ENCODE peak calls at places on chromosome 11, in five cellular contexts. One of them, this sample, is unnamed.

GRCh38 chr11:94885581-94885980 is 87.8 kb downstream of the CWC15 start:
- DNase-seq in retinal pigment epithelial cell: no peak
- DNase-seq in transverse colon: no peak
- DNase-seq in fibroblast of lung: no peak
- DNase-seq in brain microvascular endothelial cell: no peak
- DNase-seq in this sample: peak

GRCh38 chr11:126968915-126969314 is 31.7 kb downstream of the KIRREL3 start:
- DNase-seq in retinal pigment epithelial cell: no peak
- DNase-seq in transverse colon: no peak
- DNase-seq in fibroblast of lung: no peak
- DNase-seq in brain microvascular endothelial cell: no peak
- DNase-seq in this sample: no peak

GRCh38 chr11:10314199-10315072 is 9.6 kb downstream of the ADM start:
- DNase-seq in retinal pigment epithelial cell: no peak
- DNase-seq in transverse colon: no peak
- DNase-seq in fibroblast of lung: peak
- DNase-seq in brain microvascular endothelial cell: peak
- DNase-seq in this sample: peak

GRCh38 chr11:23632293-23632692 is 772.0 kb upstream of the CCDC179 start:
- DNase-seq in retinal pigment epithelial cell: no peak
- DNase-seq in transverse colon: no peak
- DNase-seq in fibroblast of lung: no peak
- DNase-seq in brain microvascular endothelial cell: no peak
- DNase-seq in this sample: no peak

GRCh38 chr11:110809800-110810199 is 97.6 kb upstream of the ARHGAP20 start:
- DNase-seq in retinal pigment epithelial cell: no peak
- DNase-seq in transverse colon: no peak
- DNase-seq in fibroblast of lung: no peak
- DNase-seq in brain microvascular endothelial cell: no peak
- DNase-seq in this sample: no peak

GRCh38 chr11:73267122-73267846 is 4.9 kb upstream of the P2RY6 start:
- DNase-seq in retinal pigment epithelial cell: no peak
- DNase-seq in transverse colon: no peak
- DNase-seq in fibroblast of lung: no peak
- DNase-seq in brain microvascular endothelial cell: no peak
- DNase-seq in this sample: no peak

GRCh38 chr11:126357969-126358762 is 2.7 kb downstream of the ST3GAL4 start:
- DNase-seq in retinal pigment epithelial cell: no peak
- DNase-seq in transverse colon: no peak
- DNase-seq in fibroblast of lung: no peak
- DNase-seq in brain microvascular endothelial cell: no peak
- DNase-seq in this sample: no peak

GRCh38 chr11:120807414-120808150 is 216.3 kb upstream of the TBCEL start:
- DNase-seq in retinal pigment epithelial cell: peak
- DNase-seq in transverse colon: no peak
- DNase-seq in fibroblast of lung: peak
- DNase-seq in brain microvascular endothelial cell: peak
- DNase-seq in this sample: peak

GRCh38 chr11:46472662-46472994 is 81.1 kb upstream of the CHRM4 start:
- DNase-seq in retinal pigment epithelial cell: no peak
- DNase-seq in transverse colon: peak
- DNase-seq in fibroblast of lung: no peak
- DNase-seq in brain microvascular endothelial cell: peak
- DNase-seq in this sample: no peak

GRCh38 chr11:110972640-110973039 is 260.4 kb upstream of the ARHGAP20 start:
- DNase-seq in retinal pigment epithelial cell: no peak
- DNase-seq in transverse colon: no peak
- DNase-seq in fibroblast of lung: peak
- DNase-seq in brain microvascular endothelial cell: peak
- DNase-seq in this sample: peak

GRCh38 chr11:65551572-65552398 is 6.4 kb downstream of the LTBP3 start:
- DNase-seq in retinal pigment epithelial cell: no peak
- DNase-seq in transverse colon: peak
- DNase-seq in fibroblast of lung: peak
- DNase-seq in brain microvascular endothelial cell: no peak
- DNase-seq in this sample: no peak

GRCh38 chr11:59562292-59562691 is 51.0 kb downstream of the OR4D9 start:
- DNase-seq in retinal pigment epithelial cell: no peak
- DNase-seq in transverse colon: no peak
- DNase-seq in fibroblast of lung: no peak
- DNase-seq in brain microvascular endothelial cell: no peak
- DNase-seq in this sample: no peak

GRCh38 chr11:121105851-121106250 is 4.8 kb downstream of the TECTA start:
- DNase-seq in retinal pigment epithelial cell: no peak
- DNase-seq in transverse colon: no peak
- DNase-seq in fibroblast of lung: no peak
- DNase-seq in brain microvascular endothelial cell: no peak
- DNase-seq in this sample: no peak

GRCh38 chr11:131370901-131371790 is 731 bp downstream of the NTM start:
- DNase-seq in retinal pigment epithelial cell: no peak
- DNase-seq in transverse colon: no peak
- DNase-seq in fibroblast of lung: no peak
- DNase-seq in brain microvascular endothelial cell: no peak
- DNase-seq in this sample: no peak

GRCh38 chr11:72333657-72334056 is 89.7 kb upstream of the PHOX2A start:
- DNase-seq in retinal pigment epithelial cell: no peak
- DNase-seq in transverse colon: no peak
- DNase-seq in fibroblast of lung: peak
- DNase-seq in brain microvascular endothelial cell: no peak
- DNase-seq in this sample: no peak

GRCh38 chr11:10139656-10140055 is 154.4 kb downstream of the SBF2 start:
- DNase-seq in retinal pigment epithelial cell: peak
- DNase-seq in transverse colon: no peak
- DNase-seq in fibroblast of lung: peak
- DNase-seq in brain microvascular endothelial cell: peak
- DNase-seq in this sample: peak

GRCh38 chr11:46374815-46375214 is 6.7 kb upstream of the MDK start:
- DNase-seq in retinal pigment epithelial cell: no peak
- DNase-seq in transverse colon: no peak
- DNase-seq in fibroblast of lung: no peak
- DNase-seq in brain microvascular endothelial cell: no peak
- DNase-seq in this sample: no peak

GRCh38 chr11:15885913-15886698 is 470.2 kb downstream of the SOX6 start:
- DNase-seq in retinal pigment epithelial cell: no peak
- DNase-seq in transverse colon: no peak
- DNase-seq in fibroblast of lung: no peak
- DNase-seq in brain microvascular endothelial cell: no peak
- DNase-seq in this sample: no peak

GRCh38 chr11:6705905-6706535 is 22.9 kb upstream of the MRPL17 start:
- DNase-seq in retinal pigment epithelial cell: no peak
- DNase-seq in transverse colon: peak
- DNase-seq in fibroblast of lung: peak
- DNase-seq in brain microvascular endothelial cell: peak
- DNase-seq in this sample: peak

GRCh38 chr11:106133529-106133928 is 56.1 kb downstream of the AASDHPPT start:
- DNase-seq in retinal pigment epithelial cell: no peak
- DNase-seq in transverse colon: no peak
- DNase-seq in fibroblast of lung: peak
- DNase-seq in brain microvascular endothelial cell: no peak
- DNase-seq in this sample: peak

GRCh38 chr11:128686045-128686741 is 7.7 kb upstream of the FLI1 start:
- DNase-seq in retinal pigment epithelial cell: no peak
- DNase-seq in transverse colon: no peak
- DNase-seq in fibroblast of lung: no peak
- DNase-seq in brain microvascular endothelial cell: no peak
- DNase-seq in this sample: no peak

GRCh38 chr11:120324932-120325810 is at the start of gene TLCD5:
- DNase-seq in retinal pigment epithelial cell: no peak
- DNase-seq in transverse colon: peak
- DNase-seq in fibroblast of lung: peak
- DNase-seq in brain microvascular endothelial cell: peak
- DNase-seq in this sample: peak

GRCh38 chr11:82776377-82776776 is 42.7 kb upstream of the FAM181B start:
- DNase-seq in retinal pigment epithelial cell: no peak
- DNase-seq in transverse colon: no peak
- DNase-seq in fibroblast of lung: no peak
- DNase-seq in brain microvascular endothelial cell: peak
- DNase-seq in this sample: peak

GRCh38 chr11:15874699-15875098 is 481.6 kb downstream of the SOX6 start:
- DNase-seq in retinal pigment epithelial cell: no peak
- DNase-seq in transverse colon: no peak
- DNase-seq in fibroblast of lung: no peak
- DNase-seq in brain microvascular endothelial cell: no peak
- DNase-seq in this sample: no peak

GRCh38 chr11:103491777-103492176 is 382.6 kb downstream of the DYNC2H1 start:
- DNase-seq in retinal pigment epithelial cell: no peak
- DNase-seq in transverse colon: no peak
- DNase-seq in fibroblast of lung: no peak
- DNase-seq in brain microvascular endothelial cell: no peak
- DNase-seq in this sample: no peak

GRCh38 chr11:1202776-1203504 is 19.9 kb upstream of the MUC5B start:
- DNase-seq in retinal pigment epithelial cell: no peak
- DNase-seq in transverse colon: peak
- DNase-seq in fibroblast of lung: peak
- DNase-seq in brain microvascular endothelial cell: peak
- DNase-seq in this sample: peak

DNA sequence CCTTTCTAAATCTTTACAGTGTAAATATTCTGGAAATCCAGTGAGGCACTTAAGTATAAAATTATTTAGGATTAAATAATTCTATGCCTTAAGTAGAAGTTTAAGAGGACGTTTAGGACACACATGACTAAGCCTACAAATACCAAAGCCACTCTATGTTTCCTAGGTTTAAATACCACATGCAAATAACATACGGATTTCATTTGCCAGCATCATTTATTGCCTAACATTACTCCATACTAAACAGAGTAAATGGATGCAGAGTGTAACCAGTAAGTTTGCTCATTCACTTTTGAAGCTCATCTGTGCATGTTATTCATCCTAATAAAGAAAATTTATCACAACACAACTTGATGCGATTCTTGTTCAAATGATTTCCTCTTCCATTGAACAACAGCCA is 4.1 kb downstream of the BDNF start:
- DNase-seq in retinal pigment epithelial cell: no peak
- DNase-seq in transverse colon: no peak
- DNase-seq in fibroblast of lung: peak
- DNase-seq in brain microvascular endothelial cell: no peak
- DNase-seq in this sample: peak
- H3K4me3 ChIP-seq in retinal pigment epithelial cell: no peak
- H3K4me3 ChIP-seq in transverse colon: no peak
- H3K4me3 ChIP-seq in fibroblast of lung: no peak
- H3K4me3 ChIP-seq in brain microvascular endothelial cell: no peak
- H3K4me3 ChIP-seq in this sample: no peak

GRCh38 chr11:57761301-57762234 is at the start of gene CTNND1:
- DNase-seq in retinal pigment epithelial cell: peak
- DNase-seq in transverse colon: peak
- DNase-seq in fibroblast of lung: peak
- DNase-seq in brain microvascular endothelial cell: peak
- DNase-seq in this sample: peak

GRCh38 chr11:57764527-57764926 is 2.9 kb downstream of the CTNND1 start:
- DNase-seq in retinal pigment epithelial cell: no peak
- DNase-seq in transverse colon: no peak
- DNase-seq in fibroblast of lung: no peak
- DNase-seq in brain microvascular endothelial cell: no peak
- DNase-seq in this sample: no peak

GRCh38 chr11:57764972-57765371 is 3.4 kb downstream of the CTNND1 start:
- DNase-seq in retinal pigment epithelial cell: no peak
- DNase-seq in transverse colon: no peak
- DNase-seq in fibroblast of lung: no peak
- DNase-seq in brain microvascular endothelial cell: no peak
- DNase-seq in this sample: no peak

GRCh38 chr11:57762235-57762866 is 749 bp downstream of the CTNND1 start:
- DNase-seq in retinal pigment epithelial cell: no peak
- DNase-seq in transverse colon: peak
- DNase-seq in fibroblast of lung: no peak
- DNase-seq in brain microvascular endothelial cell: no peak
- DNase-seq in this sample: peak

GRCh38 chr11:57763568-57763967 is 2.0 kb downstream of the CTNND1 start:
- DNase-seq in retinal pigment epithelial cell: no peak
- DNase-seq in transverse colon: no peak
- DNase-seq in fibroblast of lung: peak
- DNase-seq in brain microvascular endothelial cell: peak
- DNase-seq in this sample: peak
- TF ChIP-seq CTCF in retinal pigment epithelial cell: peak
- TF ChIP-seq CTCF in transverse colon: peak
- TF ChIP-seq CTCF in fibroblast of lung: peak
- TF ChIP-seq CTCF in brain microvascular endothelial cell: peak
- TF ChIP-seq CTCF in this sample: peak

GRCh38 chr11:35619030-35619753 is 932 bp downstream of the FJX1 start:
- DNase-seq in retinal pigment epithelial cell: no peak
- DNase-seq in transverse colon: peak
- DNase-seq in fibroblast of lung: peak
- DNase-seq in brain microvascular endothelial cell: peak
- DNase-seq in this sample: peak

GRCh38 chr11:35622070-35622469 is 3.8 kb downstream of the FJX1 start:
- DNase-seq in retinal pigment epithelial cell: peak
- DNase-seq in transverse colon: no peak
- DNase-seq in fibroblast of lung: peak
- DNase-seq in brain microvascular endothelial cell: peak
- DNase-seq in this sample: peak

GRCh38 chr11:35621620-35622019 is 3.4 kb downstream of the FJX1 start:
- DNase-seq in retinal pigment epithelial cell: no peak
- DNase-seq in transverse colon: no peak
- DNase-seq in fibroblast of lung: no peak
- DNase-seq in brain microvascular endothelial cell: no peak
- DNase-seq in this sample: peak

GRCh38 chr11:35618497-35619029 is 303 bp downstream of the FJX1 start:
- DNase-seq in retinal pigment epithelial cell: no peak
- DNase-seq in transverse colon: peak
- DNase-seq in fibroblast of lung: peak
- DNase-seq in brain microvascular endothelial cell: no peak
- DNase-seq in this sample: peak

DNA sequence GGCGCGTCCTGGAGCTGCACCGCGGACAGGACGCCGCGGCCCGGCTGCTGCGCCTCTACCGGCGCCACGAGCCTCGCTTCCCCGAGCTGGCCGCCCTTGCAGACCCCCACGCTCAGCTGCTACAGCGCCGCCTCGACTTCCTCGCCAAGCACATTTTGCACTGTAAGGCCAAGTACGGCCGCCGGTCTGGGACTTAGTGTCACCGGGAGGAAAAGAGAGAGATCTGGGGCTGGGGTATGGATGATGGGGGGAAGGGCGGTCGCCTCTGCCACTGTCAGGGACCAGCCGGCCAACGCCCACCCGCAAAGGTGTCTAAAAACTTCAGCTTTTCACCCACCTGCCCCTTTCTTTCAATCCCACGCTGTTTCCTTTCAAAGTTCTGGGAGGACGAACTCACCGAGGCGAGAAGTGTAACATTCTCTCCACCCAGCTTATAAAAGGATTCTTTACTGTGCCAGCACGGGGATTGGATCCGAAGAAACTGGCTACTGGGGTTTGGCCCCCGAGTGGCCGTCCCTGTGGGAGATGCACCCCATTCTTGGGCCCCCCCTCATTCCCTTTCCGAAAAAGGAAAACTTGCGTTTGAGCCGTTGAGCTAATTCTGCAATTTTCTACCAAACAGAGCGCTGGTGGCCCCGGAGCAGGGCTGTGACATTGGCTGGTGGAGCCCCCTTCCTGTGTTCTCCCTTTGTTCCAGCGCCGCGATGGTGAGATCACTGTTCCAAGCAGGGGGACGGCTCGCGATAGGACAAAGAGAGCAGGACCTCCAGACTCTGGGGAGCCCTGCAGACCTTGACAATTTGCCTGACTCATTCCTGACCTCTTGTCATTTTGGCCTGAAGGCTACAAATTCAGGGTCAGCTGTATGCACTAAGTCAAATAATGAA is 1.7 kb downstream of the FJX1 start:
- DNase-seq in retinal pigment epithelial cell: no peak
- DNase-seq in transverse colon: peak
- DNase-seq in fibroblast of lung: peak
- DNase-seq in brain microvascular endothelial cell: peak
- DNase-seq in this sample: no peak
- H3K4me3 ChIP-seq in retinal pigment epithelial cell: peak
- H3K4me3 ChIP-seq in transverse colon: peak
- H3K4me3 ChIP-seq in fibroblast of lung: peak
- H3K4me3 ChIP-seq in brain microvascular endothelial cell: peak
- H3K4me3 ChIP-seq in this sample: peak

GRCh38 chr11:122656631-122657101 is 1.1 kb downstream of the UBASH3B start:
- DNase-seq in retinal pigment epithelial cell: peak
- DNase-seq in transverse colon: peak
- DNase-seq in fibroblast of lung: peak
- DNase-seq in brain microvascular endothelial cell: no peak
- DNase-seq in this sample: peak
- TF ChIP-seq CTCF in retinal pigment epithelial cell: peak
- TF ChIP-seq CTCF in transverse colon: no peak
- TF ChIP-seq CTCF in fibroblast of lung: no peak
- TF ChIP-seq CTCF in brain microvascular endothelial cell: peak
- TF ChIP-seq CTCF in this sample: no peak

This sample was measured in cardiac fibroblast.